ENCODE peak calls at places on chromosomes 6 and 20, in five cellular contexts. One of them, this sample, is unnamed.

GRCh38 chr6:158752613-158753012 is 66.6 kb downstream of the EZR start:
- DNase-seq in neural crest cell: no peak
- DNase-seq in WTC11: no peak
- DNase-seq in HFFc6: no peak
- DNase-seq in astrocyte of the spinal cord: no peak
- DNase-seq in this sample: no peak

GRCh38 chr6:108277831-108278230 is 17.0 kb upstream of the SNX3 start:
- DNase-seq in astrocyte of the spinal cord: no peak
- DNase-seq in HFFc6: no peak
- DNase-seq in WTC11: no peak
- DNase-seq in neural crest cell: no peak
- DNase-seq in this sample: no peak

GRCh38 chr20:51758978-51759544 is 9.1 kb downstream of the ATP9A start:
- DNase-seq in WTC11: no peak
- DNase-seq in neural crest cell: no peak
- DNase-seq in HFFc6: no peak
- DNase-seq in astrocyte of the spinal cord: no peak
- DNase-seq in this sample: no peak

GRCh38 chr6:54071941-54072340 is 39.3 kb upstream of the MLIP start:
- DNase-seq in HFFc6: no peak
- DNase-seq in WTC11: no peak
- DNase-seq in astrocyte of the spinal cord: peak
- DNase-seq in neural crest cell: no peak
- DNase-seq in this sample: no peak

GRCh38 chr6:132817554-132818403 is 3.4 kb downstream of the RPS12 start:
- DNase-seq in astrocyte of the spinal cord: no peak
- DNase-seq in WTC11: no peak
- DNase-seq in HFFc6: no peak
- DNase-seq in neural crest cell: no peak
- DNase-seq in this sample: no peak

GRCh38 chr6:148999921-149000589 is 253.2 kb downstream of the UST start:
- DNase-seq in WTC11: no peak
- DNase-seq in astrocyte of the spinal cord: peak
- DNase-seq in HFFc6: peak
- DNase-seq in neural crest cell: no peak
- DNase-seq in this sample: no peak

GRCh38 chr6:74369556-74369993 is 673.6 kb downstream of the CD109 start:
- DNase-seq in HFFc6: peak
- DNase-seq in WTC11: no peak
- DNase-seq in astrocyte of the spinal cord: peak
- DNase-seq in neural crest cell: no peak
- DNase-seq in this sample: no peak

GRCh38 chr6:152461556-152461955 is 175.6 kb downstream of the SYNE1 start:
- DNase-seq in astrocyte of the spinal cord: no peak
- DNase-seq in neural crest cell: no peak
- DNase-seq in HFFc6: no peak
- DNase-seq in WTC11: no peak
- DNase-seq in this sample: no peak

GRCh38 chr6:108165714-108166663 is at the start of gene NR2E1:
- DNase-seq in astrocyte of the spinal cord: peak
- DNase-seq in HFFc6: no peak
- DNase-seq in WTC11: peak
- DNase-seq in neural crest cell: no peak
- DNase-seq in this sample: no peak

GRCh38 chr6:64012351-64013060 is 376.9 kb downstream of the PHF3 start:
- DNase-seq in HFFc6: no peak
- DNase-seq in neural crest cell: peak
- DNase-seq in astrocyte of the spinal cord: peak
- DNase-seq in WTC11: peak
- DNase-seq in this sample: no peak

GRCh38 chr20:4633780-4634179 is 87.9 kb upstream of the PRND start:
- DNase-seq in astrocyte of the spinal cord: peak
- DNase-seq in neural crest cell: no peak
- DNase-seq in HFFc6: peak
- DNase-seq in WTC11: no peak
- DNase-seq in this sample: no peak

GRCh38 chr6:33417127-33417902 is 592 bp downstream of the CUTA start:
- DNase-seq in WTC11: no peak
- DNase-seq in HFFc6: peak
- DNase-seq in astrocyte of the spinal cord: peak
- DNase-seq in neural crest cell: no peak
- DNase-seq in this sample: no peak

GRCh38 chr6:131250121-131250520 is 114.9 kb downstream of the AKAP7 start:
- DNase-seq in WTC11: peak
- DNase-seq in HFFc6: no peak
- DNase-seq in neural crest cell: peak
- DNase-seq in astrocyte of the spinal cord: peak
- DNase-seq in this sample: no peak

GRCh38 chr20:16245879-16246278 is 327.4 kb downstream of the KIF16B start:
- DNase-seq in HFFc6: no peak
- DNase-seq in neural crest cell: no peak
- DNase-seq in astrocyte of the spinal cord: no peak
- DNase-seq in WTC11: no peak
- DNase-seq in this sample: no peak

GRCh38 chr20:11403711-11404110 is 514.0 kb upstream of the BTBD3 start:
- DNase-seq in HFFc6: no peak
- DNase-seq in astrocyte of the spinal cord: no peak
- DNase-seq in WTC11: no peak
- DNase-seq in neural crest cell: no peak
- DNase-seq in this sample: no peak

GRCh38 chr6:148565931-148566663 is 180.7 kb upstream of the UST start:
- DNase-seq in astrocyte of the spinal cord: peak
- DNase-seq in HFFc6: peak
- DNase-seq in WTC11: no peak
- DNase-seq in neural crest cell: no peak
- DNase-seq in this sample: no peak

GRCh38 chr6:2448826-2449571 is 203.6 kb upstream of the GMDS start:
- DNase-seq in WTC11: peak
- DNase-seq in astrocyte of the spinal cord: peak
- DNase-seq in neural crest cell: peak
- DNase-seq in HFFc6: peak
- DNase-seq in this sample: no peak

GRCh38 chr20:5844063-5844681 is 94.0 kb downstream of the SHLD1 start:
- DNase-seq in HFFc6: no peak
- DNase-seq in WTC11: no peak
- DNase-seq in neural crest cell: no peak
- DNase-seq in astrocyte of the spinal cord: peak
- DNase-seq in this sample: no peak

GRCh38 chr6:65072500-65072899 is 634.5 kb downstream of the EYS start:
- DNase-seq in neural crest cell: no peak
- DNase-seq in WTC11: no peak
- DNase-seq in HFFc6: no peak
- DNase-seq in astrocyte of the spinal cord: no peak
- DNase-seq in this sample: no peak

GRCh38 chr6:27687154-27688013 is 214.5 kb upstream of the ZNF184 start:
- DNase-seq in neural crest cell: peak
- DNase-seq in WTC11: peak
- DNase-seq in astrocyte of the spinal cord: peak
- DNase-seq in HFFc6: peak
- DNase-seq in this sample: peak
- TF ChIP-seq CTCF in neural crest cell: peak
- TF ChIP-seq CTCF in WTC11: peak
- TF ChIP-seq CTCF in astrocyte of the spinal cord: peak
- TF ChIP-seq CTCF in HFFc6: peak
- TF ChIP-seq CTCF in this sample: peak

DNA sequence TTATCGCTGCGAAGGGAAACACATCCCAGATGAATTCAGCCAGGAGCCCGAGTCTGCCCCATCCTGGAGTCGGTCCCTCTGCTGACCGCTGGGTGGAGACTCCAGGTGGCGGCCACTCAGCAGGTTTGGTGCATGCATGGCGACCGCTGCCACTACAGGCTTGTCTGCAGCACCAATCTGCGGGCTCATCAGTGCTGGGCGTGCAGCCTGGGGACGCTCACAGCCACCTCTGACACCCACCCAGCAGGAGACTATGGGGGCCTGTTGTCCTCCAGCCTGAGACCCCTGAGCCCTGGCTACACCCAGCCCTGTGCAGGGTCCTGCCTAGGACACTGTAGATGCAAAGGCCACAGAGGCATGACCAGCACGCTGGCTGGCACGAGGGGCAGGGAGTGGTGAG is 40.5 kb upstream of the GATA5 start:
- DNase-seq in astrocyte of the spinal cord: no peak
- DNase-seq in WTC11: peak
- DNase-seq in neural crest cell: no peak
- DNase-seq in HFFc6: peak
- DNase-seq in this sample: no peak
- TF ChIP-seq CTCF in astrocyte of the spinal cord: no peak
- TF ChIP-seq CTCF in WTC11: no peak
- TF ChIP-seq CTCF in neural crest cell: peak
- TF ChIP-seq CTCF in HFFc6: peak
- TF ChIP-seq CTCF in this sample: peak

GRCh38 chr6:106508836-106509235 is 120.5 kb downstream of the RTN4IP1 start:
- DNase-seq in WTC11: no peak
- DNase-seq in neural crest cell: no peak
- DNase-seq in HFFc6: no peak
- DNase-seq in astrocyte of the spinal cord: no peak
- DNase-seq in this sample: no peak
- TF ChIP-seq CTCF in WTC11: no peak
- TF ChIP-seq CTCF in neural crest cell: no peak
- TF ChIP-seq CTCF in HFFc6: no peak
- TF ChIP-seq CTCF in astrocyte of the spinal cord: no peak
- TF ChIP-seq CTCF in this sample: no peak

GRCh38 chr6:165848099-165848461 is 185.0 kb upstream of the PDE10A start:
- DNase-seq in HFFc6: no peak
- DNase-seq in neural crest cell: no peak
- DNase-seq in astrocyte of the spinal cord: no peak
- DNase-seq in WTC11: peak
- DNase-seq in this sample: no peak
- TF ChIP-seq CTCF in HFFc6: peak
- TF ChIP-seq CTCF in neural crest cell: peak
- TF ChIP-seq CTCF in astrocyte of the spinal cord: no peak
- TF ChIP-seq CTCF in WTC11: peak
- TF ChIP-seq CTCF in this sample: peak

GRCh38 chr6:6747371-6747770 is 158.9 kb downstream of the LY86 start:
- DNase-seq in HFFc6: no peak
- DNase-seq in neural crest cell: no peak
- DNase-seq in WTC11: no peak
- DNase-seq in astrocyte of the spinal cord: no peak
- DNase-seq in this sample: no peak
- TF ChIP-seq CTCF in HFFc6: no peak
- TF ChIP-seq CTCF in neural crest cell: no peak
- TF ChIP-seq CTCF in WTC11: no peak
- TF ChIP-seq CTCF in astrocyte of the spinal cord: no peak
- TF ChIP-seq CTCF in this sample: no peak

DNA sequence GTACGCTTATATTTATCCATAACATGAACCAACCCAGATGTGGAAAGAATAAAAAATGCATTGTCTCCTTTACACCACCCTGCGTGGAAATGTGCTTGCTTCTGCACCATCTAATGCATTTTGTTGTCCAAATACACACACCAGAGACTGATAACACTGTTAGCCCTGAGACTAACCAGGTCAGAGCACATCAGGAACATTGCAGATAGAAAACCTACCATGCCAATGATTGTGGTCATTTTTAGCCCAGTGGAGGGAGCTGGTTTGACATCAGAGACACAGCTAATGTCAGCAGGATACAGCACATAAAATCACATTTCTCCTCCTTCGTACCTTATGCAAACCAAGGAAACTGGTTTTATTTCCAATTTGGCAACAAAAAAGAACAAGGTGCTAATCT is 528.7 kb downstream of the DOK5 start:
- DNase-seq in astrocyte of the spinal cord: no peak
- DNase-seq in HFFc6: no peak
- DNase-seq in neural crest cell: no peak
- DNase-seq in WTC11: no peak
- DNase-seq in this sample: no peak
- TF ChIP-seq CTCF in astrocyte of the spinal cord: no peak
- TF ChIP-seq CTCF in HFFc6: no peak
- TF ChIP-seq CTCF in neural crest cell: no peak
- TF ChIP-seq CTCF in WTC11: no peak
- TF ChIP-seq CTCF in this sample: no peak

GRCh38 chr6:68343901-68344300 is 291.2 kb upstream of the ADGRB3 start:
- DNase-seq in WTC11: peak
- DNase-seq in neural crest cell: peak
- DNase-seq in astrocyte of the spinal cord: peak
- DNase-seq in HFFc6: no peak
- DNase-seq in this sample: no peak
- TF ChIP-seq CTCF in WTC11: peak
- TF ChIP-seq CTCF in neural crest cell: peak
- TF ChIP-seq CTCF in astrocyte of the spinal cord: peak
- TF ChIP-seq CTCF in HFFc6: no peak
- TF ChIP-seq CTCF in this sample: peak

DNA sequence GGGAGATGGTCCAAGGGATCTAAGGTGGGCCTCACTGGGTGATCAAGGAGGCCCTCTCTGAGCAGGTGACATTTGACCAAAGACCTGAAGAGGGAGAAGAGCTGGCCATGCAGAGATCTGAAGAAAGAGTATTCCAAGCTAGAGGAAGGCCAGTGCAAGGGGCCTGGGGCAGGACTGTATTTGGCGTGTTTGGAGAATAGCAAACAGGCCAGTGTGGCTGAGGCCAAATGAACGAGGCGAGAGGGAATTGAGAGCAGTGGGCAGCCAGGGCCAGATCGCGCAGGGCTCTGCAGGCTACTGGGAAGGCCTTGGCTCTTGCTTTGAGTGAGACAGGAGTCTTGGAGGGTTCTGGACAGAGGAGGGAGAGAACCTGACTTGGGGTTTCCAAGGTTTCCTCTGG is 9.3 kb downstream of the NOL4L start:
- DNase-seq in WTC11: no peak
- DNase-seq in astrocyte of the spinal cord: no peak
- DNase-seq in HFFc6: no peak
- DNase-seq in neural crest cell: no peak
- DNase-seq in this sample: no peak
- TF ChIP-seq CTCF in WTC11: no peak
- TF ChIP-seq CTCF in astrocyte of the spinal cord: no peak
- TF ChIP-seq CTCF in HFFc6: no peak
- TF ChIP-seq CTCF in neural crest cell: no peak
- TF ChIP-seq CTCF in this sample: no peak

DNA sequence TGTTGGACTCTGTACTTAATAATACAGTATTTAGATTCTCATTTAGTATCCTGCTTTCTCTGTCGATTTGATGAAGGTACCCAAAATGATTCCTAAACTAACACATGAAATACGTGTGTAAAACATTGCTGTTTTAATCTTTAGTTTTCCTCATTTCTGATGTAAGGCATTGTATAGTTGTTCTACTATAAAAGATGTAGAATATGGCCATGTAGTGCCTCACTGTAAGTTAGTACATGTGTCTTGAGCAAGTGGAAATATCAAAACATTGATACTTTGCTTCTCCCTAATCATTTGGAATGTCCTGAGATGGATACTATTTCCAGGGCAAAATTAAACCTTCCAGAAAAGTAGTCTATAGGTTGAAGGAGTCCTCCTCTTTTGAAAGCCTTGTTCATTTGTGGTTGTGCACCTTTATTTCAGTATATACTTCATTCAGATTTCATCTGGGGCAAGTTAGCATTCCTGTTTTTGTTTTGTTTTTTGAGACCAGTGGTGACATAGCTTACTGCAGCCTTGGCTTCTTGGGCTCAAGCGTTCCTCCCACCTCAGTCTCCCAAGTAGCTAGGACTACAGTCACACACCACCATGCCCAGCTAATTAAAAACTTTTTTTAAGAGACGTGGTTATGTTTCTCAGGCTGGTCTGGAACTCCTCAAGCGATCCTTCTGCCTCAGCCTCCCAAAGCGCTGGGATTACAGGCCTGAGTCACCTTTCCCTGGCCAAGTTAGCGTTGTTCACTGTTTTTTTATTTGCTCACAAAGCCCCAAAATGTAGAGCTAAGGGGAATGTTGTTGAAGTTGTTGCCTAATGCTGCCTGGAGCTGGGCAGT is 11.6 kb downstream of the SRSF3 start:
- DNase-seq in WTC11: peak
- DNase-seq in neural crest cell: no peak
- DNase-seq in HFFc6: no peak
- DNase-seq in astrocyte of the spinal cord: no peak
- DNase-seq in this sample: no peak
- TF ChIP-seq CTCF in WTC11: no peak
- TF ChIP-seq CTCF in neural crest cell: peak
- TF ChIP-seq CTCF in HFFc6: peak
- TF ChIP-seq CTCF in astrocyte of the spinal cord: peak
- TF ChIP-seq CTCF in this sample: peak